ENCODE peak calls at places on chromosomes 3 and 15, in five cellular contexts. J, X, F, D and M are unnamed samples.

GRCh38 chr15:79170256-79170664 is 79.7 kb upstream of the RASGRF1 start:
- DNase-seq in F (no peak), X (no peak), D (no peak), J (no peak), M (no peak)

GRCh38 chr3:142981901-142982773 is 18.7 kb upstream of the PAQR9 start:
- DNase-seq in D (no peak), J (no peak), F (no peak), X (no peak), M (no peak)

GRCh38 chr3:183306798-183307671 is 54.0 kb downstream of the B3GNT5 start:
- DNase-seq in J (peak), F (peak), D (peak), X (peak), M (no peak)

GRCh38 chr3:65729973-65730372 is 308.7 kb downstream of the MAGI1 start:
- DNase-seq in X (no peak), D (peak), J (no peak), F (no peak), M (no peak)

GRCh38 chr3:15064299-15064834 is 748 bp downstream of the MRPS25 start:
- DNase-seq in D (peak), F (peak), X (peak), J (no peak), M (peak)

GRCh38 chr3:12155833-12156232 is 2.9 kb downstream of the TIMP4 start:
- DNase-seq in J (no peak), X (no peak), D (peak), F (no peak), M (peak)

GRCh38 chr15:94236638-94237037 is 5.3 kb downstream of the MCTP2 start:
- DNase-seq in D (no peak), X (no peak), J (no peak), F (no peak), M (no peak)

GRCh38 chr3:21273256-21273999 is 477.6 kb downstream of the ZNF385D start:
- DNase-seq in X (no peak), D (peak), J (no peak), F (no peak), M (no peak)

GRCh38 chr3:186220886-186221285 is 112.0 kb upstream of the ETV5 start:
- DNase-seq in F (no peak), J (no peak), X (no peak), D (no peak), M (no peak)